ENCODE peak calls at places on chromosome 17, in four cellular contexts. M, G, R and V are unnamed samples.

GRCh38 chr17:41871789-41872188 is 6.6 kb upstream of the KLHL11 start:
- DNase-seq in G (no peak), R (no peak), M (no peak), V (no peak)

GRCh38 chr17:61443475-61443882 is 8.7 kb upstream of the TBX4 start:
- DNase-seq in M (no peak), R (peak; percentile 16), G (no peak), V (no peak)

GRCh38 chr17:80101160-80101945 is at the start of gene GAA:
- DNase-seq in G (peak; percentile 92), M (peak; percentile 79), R (peak; percentile 93), V (peak; percentile 76)

GRCh38 chr17:42857389-42857788 is 6.4 kb downstream of the AOC3 start:
- DNase-seq in G (no peak), M (no peak), R (no peak), V (no peak)

GRCh38 chr17:77449908-77450741 is 309.4 kb downstream of the SEC14L1 start:
- DNase-seq in M (peak; percentile 72), G (peak; percentile 55), R (peak; percentile 66), V (peak; percentile 71)

GRCh38 chr17:46056800-46057304 is 57.8 kb downstream of the STH start:
- DNase-seq in G (no peak), M (no peak), R (no peak), V (no peak)

GRCh38 chr17:38322156-38322779 is 21.5 kb downstream of the GPR179 start:
- DNase-seq in M (no peak), G (peak; percentile 43), R (peak; percentile 62), V (peak; percentile 70)

GRCh38 chr17:62321451-62321850 is 58.9 kb upstream of the EFCAB3 start:
- DNase-seq in G (no peak), M (no peak), R (no peak), V (no peak)

GRCh38 chr17:18267927-18268711 is 7.7 kb downstream of the MIEF2 start:
- DNase-seq in M (no peak), R (no peak), G (peak; percentile 66), V (no peak)

GRCh38 chr17:44496815-44497214 is 6.4 kb downstream of the GPATCH8 start:
- DNase-seq in M (no peak), G (no peak), R (no peak), V (no peak)

GRCh38 chr17:30930495-30930894 is 8.8 kb downstream of the ADAP2 start:
- DNase-seq in G (no peak), M (no peak), R (no peak), V (no peak)

GRCh38 chr17:82765357-82765756 is 13.5 kb downstream of the TBCD start:
- DNase-seq in G (no peak), M (no peak), R (no peak), V (no peak)

GRCh38 chr17:41334385-41334784 is 16.2 kb downstream of the KRT33A start:
- DNase-seq in G (no peak), R (no peak), M (no peak), V (no peak)

GRCh38 chr17:57281887-57282653 is 25.7 kb downstream of the MSI2 start:
- DNase-seq in R (no peak), G (no peak), M (no peak), V (no peak)

GRCh38 chr17:79338589-79338988 is 264.0 kb downstream of the ENGASE start:
- DNase-seq in M (no peak), G (no peak), R (no peak), V (no peak)

GRCh38 chr17:65797809-65798208 is 236.4 kb upstream of the AXIN2 start:
- DNase-seq in R (peak; percentile 13), M (no peak), G (no peak), V (no peak)

GRCh38 chr17:64614266-64615011 is 47.7 kb downstream of the SMURF2 start:
- DNase-seq in R (no peak), G (no peak), M (no peak), V (no peak)

GRCh38 chr17:5931611-5932010 is 138.6 kb upstream of the WSCD1 start:
- DNase-seq in G (no peak), R (no peak), M (peak; percentile 48), V (no peak)

GRCh38 chr17:48676963-48677558 is 45.3 kb downstream of the PRAC1 start:
- DNase-seq in G (no peak), R (no peak), M (no peak), V (no peak)

GRCh38 chr17:66038125-66038524 is 153.8 kb downstream of the CEP112 start:
- DNase-seq in M (no peak), G (no peak), R (no peak), V (no peak)

GRCh38 chr17:6772016-6772415 is 4.0 kb upstream of the FBXO39 start:
- DNase-seq in G (no peak), M (no peak), R (no peak), V (no peak)

GRCh38 chr17:73284906-73285602 is 23.4 kb upstream of the CPSF4L start:
- DNase-seq in M (no peak), G (no peak), R (no peak), V (no peak)

GRCh38 chr17:55730808-55731207 is 8.1 kb upstream of the TMEM100 start:
- DNase-seq in R (no peak), M (no peak), G (no peak), V (no peak)

GRCh38 chr17:66383353-66383752 is 80.9 kb downstream of the PRKCA start:
- DNase-seq in G (no peak), M (no peak), R (no peak), V (no peak)

GRCh38 chr17:19713901-19714361 is 2.5 kb downstream of the SLC47A2 start:
- DNase-seq in R (no peak), M (no peak), G (no peak), V (no peak)

GRCh38 chr17:79741751-79742588 is 11.2 kb downstream of the ENPP7 start:
- DNase-seq in M (peak; percentile 47), R (peak; percentile 78), G (peak; percentile 75), V (peak; percentile 61)

GRCh38 chr17:11251561-11252107 is 10.6 kb downstream of the SHISA6 start:
- DNase-seq in G (no peak), R (no peak), M (no peak), V (no peak)

GRCh38 chr17:76866774-76867577 is 1.2 kb upstream of the MGAT5B start:
- DNase-seq in M (no peak), R (no peak), G (no peak), V (no peak)

GRCh38 chr17:31085563-31085962 is 9.2 kb upstream of the NF1 start:
- DNase-seq in G (no peak), R (no peak), M (no peak), V (no peak)